ENCODE peak calls at places on chromosomes 5 and 9, in six cellular contexts. F, J, U, C, W and E are unnamed samples.

GRCh38 chr5:173302546-173303155 is 25.6 kb downstream of the STC2 start:
- DNase-seq in C (no peak), F (no peak), U (no peak), W (no peak), J (no peak), E (no peak)

GRCh38 chr9:22211588-22212360 is 202.7 kb upstream of the CDKN2B start:
- DNase-seq in J (no peak), W (no peak), F (no peak), U (no peak), C (no peak), E (no peak)

GRCh38 chr5:57598756-57599155 is 116.1 kb upstream of the ACTBL2 start:
- DNase-seq in C (no peak), W (no peak), U (no peak), F (no peak), J (no peak), E (no peak)

GRCh38 chr9:76684213-76684612 is 80.0 kb upstream of the PCA3 start:
- DNase-seq in W (no peak), U (no peak), J (no peak), F (no peak), C (no peak), E (no peak)

GRCh38 chr9:15370496-15371464 is 51.9 kb upstream of the SNAPC3 start:
- DNase-seq in W (no peak), C (no peak), U (no peak), J (no peak), F (no peak), E (no peak)

GRCh38 chr5:58891072-58891970 is 308.4 kb downstream of the RAB3C start:
- DNase-seq in J (peak; percentile 83), C (peak; percentile 72), W (peak; percentile 76), F (peak; percentile 68), U (peak; percentile 56), E (no peak)

GRCh38 chr5:43560128-43560527 is 3.3 kb upstream of the PAIP1 start:
- DNase-seq in C (no peak), J (no peak), W (no peak), U (no peak), F (no peak), E (no peak)

GRCh38 chr9:120928015-120928719 is 1.6 kb upstream of the TRAF1 start:
- DNase-seq in F (peak; percentile 75), J (no peak), U (peak; percentile 52), C (peak; percentile 83), W (peak; percentile 59), E (peak; percentile 85)

GRCh38 chr5:126680215-126680817 is 79.6 kb downstream of the PHAX start:
- DNase-seq in C (no peak), U (no peak), F (no peak), J (no peak), W (no peak), E (no peak)

GRCh38 chr9:26856413-26857032 is 36.1 kb downstream of the CAAP1 start:
- DNase-seq in C (no peak), J (no peak), U (no peak), F (no peak), W (no peak), E (no peak)

GRCh38 chr5:109318455-109319108 is 91.2 kb downstream of the PJA2 start:
- DNase-seq in C (no peak), W (no peak), J (no peak), U (no peak), F (no peak), E (no peak)

GRCh38 chr9:36813149-36813548 is 220.9 kb downstream of the PAX5 start:
- DNase-seq in J (no peak), C (no peak), U (no peak), F (no peak), W (no peak), E (no peak)

GRCh38 chr5:148826082-148826971 is at the start of gene ADRB2:
- DNase-seq in C (peak; percentile 99), J (peak; percentile 97), F (peak; percentile 96), W (peak; percentile 98), U (peak; percentile 91), E (peak; percentile 99)

GRCh38 chr5:72951850-72952468 is 3.9 kb upstream of the FCHO2 start:
- DNase-seq in W (no peak), C (no peak), U (no peak), J (no peak), F (no peak), E (no peak)

GRCh38 chr5:138503487-138504270 is 38.4 kb downstream of the EGR1 start:
- DNase-seq in C (no peak), F (no peak), W (no peak), U (no peak), J (no peak), E (no peak)

GRCh38 chr9:25677301-25678146 is 720 bp downstream of the TUSC1 start:
- DNase-seq in W (peak; percentile 91), F (peak; percentile 96), J (peak; percentile 92), U (peak; percentile 90), C (peak; percentile 96), E (peak; percentile 89)

GRCh38 chr9:72960446-72960845 is 7.6 kb upstream of the ALDH1A1 start:
- DNase-seq in J (no peak), W (no peak), F (no peak), U (no peak), C (no peak), E (no peak)

GRCh38 chr5:9722826-9723225 is 92.7 kb upstream of the TAS2R1 start:
- DNase-seq in C (no peak), U (no peak), F (no peak), J (no peak), W (no peak), E (no peak)

GRCh38 chr5:137201876-137202275 is 297.2 kb downstream of the SPOCK1 start:
- DNase-seq in F (no peak), U (no peak), C (no peak), W (peak; percentile 35), J (no peak), E (no peak)

GRCh38 chr5:173547579-173547978 is 68.9 kb downstream of the BOD1 start:
- DNase-seq in W (no peak), U (no peak), C (no peak), F (no peak), J (no peak), E (no peak)

GRCh38 chr5:76737846-76738245 is 21.9 kb downstream of the F2R start:
- DNase-seq in C (no peak), J (no peak), U (no peak), W (no peak), F (no peak), E (no peak)

GRCh38 chr5:52554297-52554696 is 233.4 kb upstream of the ITGA1 start:
- DNase-seq in F (no peak), C (no peak), U (no peak), W (no peak), J (no peak), E (no peak)

GRCh38 chr9:70924905-70925547 is 196.4 kb downstream of the TRPM3 start:
- DNase-seq in J (no peak), C (no peak), F (no peak), U (peak; percentile 13), W (no peak), E (no peak)

DNA sequence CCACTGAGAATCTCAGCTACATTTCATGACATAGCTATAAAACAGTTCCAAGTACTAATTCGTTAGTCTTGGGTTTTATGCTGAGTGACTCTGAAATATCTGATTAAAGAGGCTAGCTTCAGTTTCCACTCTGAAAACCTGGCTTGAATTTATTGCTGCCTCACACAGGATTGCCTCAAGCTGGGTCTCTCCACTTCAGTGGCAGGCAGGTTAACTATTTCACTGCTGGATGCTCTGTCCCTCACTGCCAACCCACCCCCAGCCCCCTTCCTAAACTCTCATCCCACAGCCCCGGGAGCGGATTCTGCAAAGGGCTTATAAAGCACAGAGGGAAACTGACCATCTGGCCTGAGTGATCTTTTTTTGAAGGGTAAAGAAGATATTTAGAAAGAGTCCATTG is 318.3 kb downstream of the MLLT3 start:
- DNase-seq in J (no peak), F (no peak), C (no peak), W (no peak), U (no peak), E (no peak)
- H3K4me1 ChIP-seq in J (no peaks in the 10 kb centered on the region), F (no peaks in the 10 kb centered on the region), C (peaks cover 2% of the 10 kb centered on the region), W (peaks cover 8% of the 10 kb centered on the region), U (no peaks in the 10 kb centered on the region), E (no peaks in the 10 kb centered on the region)

GRCh38 chr5:62097361-62097760 is 208.6 kb upstream of the KIF2A start:
- DNase-seq in U (no peak), C (no peak), J (no peak), F (no peak), W (no peak), E (no peak)
- H3K4me3 ChIP-seq in U (no peak overlapping the region), C (no peak overlapping the region), J (no peak overlapping the region), F (no peak overlapping the region), W (no peak overlapping the region), E (no peak overlapping the region)

DNA sequence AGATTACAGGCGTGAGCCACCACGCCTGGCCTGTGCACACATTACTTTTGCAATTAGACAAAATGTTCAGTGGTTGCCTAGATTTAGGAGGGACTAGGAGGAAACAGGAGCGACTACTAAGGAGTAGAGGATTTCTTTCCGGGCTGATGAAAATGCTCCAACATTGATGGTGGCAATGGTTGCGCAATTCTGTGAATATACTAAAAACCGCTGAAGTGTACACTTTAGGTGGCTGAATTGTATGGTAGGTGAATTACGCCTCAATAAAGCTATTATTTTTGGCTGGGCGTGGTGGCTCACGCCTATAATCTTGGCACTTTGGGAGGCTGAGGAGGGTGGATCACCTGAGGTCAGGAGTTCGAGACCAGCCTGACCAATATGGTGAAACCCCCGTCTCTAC is 46.8 kb upstream of the STXBP1 start:
- DNase-seq in U (no peak), F (no peak), C (no peak), W (no peak), J (no peak), E (no peak)
- H3K4me1 ChIP-seq in U (peaks cover 42% of the 10 kb centered on the region), F (peaks cover 41% of the 10 kb centered on the region), C (peaks cover 60% of the 10 kb centered on the region), W (peaks cover 79% of the 10 kb centered on the region), J (peaks cover 22% of the 10 kb centered on the region), E (peaks cover 13% of the 10 kb centered on the region)

GRCh38 chr9:88697764-88698436 is 162.9 kb downstream of the NXNL2 start:
- DNase-seq in J (no peak), U (no peak), C (no peak), F (no peak), W (no peak), E (no peak)
- H3K4me3 ChIP-seq in J (no peak overlapping the region), U (no peak overlapping the region), C (no peak overlapping the region), F (no peak overlapping the region), W (no peak overlapping the region), E (no peak overlapping the region)

GRCh38 chr5:1492757-1493156 is 31.0 kb downstream of the LPCAT1 start:
- DNase-seq in U (no peak), C (no peak), J (no peak), W (no peak), F (no peak), E (no peak)

GRCh38 chr5:1495525-1495897 is 28.2 kb downstream of the LPCAT1 start:
- DNase-seq in U (no peak), W (no peak), J (no peak), C (no peak), F (no peak), E (no peak)

GRCh38 chr5:1493413-1493812 is 30.3 kb downstream of the LPCAT1 start:
- DNase-seq in C (no peak), W (no peak), U (no peak), F (no peak), J (no peak), E (no peak)

GRCh38 chr5:1494780-1495524 is 28.8 kb downstream of the LPCAT1 start:
- DNase-seq in J (peak; percentile 75), W (no peak), U (no peak), C (no peak), F (peak; percentile 62), E (peak; percentile 97)

DNA sequence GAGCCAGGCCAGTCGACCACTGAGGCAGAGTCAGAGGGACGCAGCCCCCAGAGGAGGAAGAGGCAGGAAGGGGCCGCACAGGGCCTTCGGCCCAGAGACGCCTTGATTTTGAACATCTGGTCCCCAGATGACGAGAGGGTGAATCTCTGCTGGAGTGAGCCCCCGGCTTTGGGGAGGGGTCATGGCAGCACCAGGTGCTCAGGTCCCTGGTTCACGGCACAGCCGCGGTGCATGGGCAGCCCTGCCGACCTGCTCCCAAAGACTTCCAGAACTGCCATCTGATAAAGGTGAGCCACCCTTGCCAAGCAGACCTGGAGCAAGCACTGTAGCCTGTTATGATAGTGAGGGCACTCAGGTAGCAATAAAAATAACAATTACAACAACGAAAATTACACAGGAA is 29.8 kb downstream of the LPCAT1 start:
- DNase-seq in W (no peak), C (no peak), F (no peak), J (no peak), U (no peak), E (no peak)
- H3K4me1 ChIP-seq in W (no peaks in the 10 kb centered on the region), C (peaks cover 7% of the 10 kb centered on the region), F (no peaks in the 10 kb centered on the region), J (no peaks in the 10 kb centered on the region), U (no peaks in the 10 kb centered on the region), E (peaks cover 99% of the 10 kb centered on the region)